ENCODE peak calls at places on chromosomes 12 and 14, in eight cellular contexts. Y is GM12865, E is lung, Z is IMR-90, A is heart right ventricle, J is HepG2, H is GM12864, F is astrocyte of the spinal cord. G is an unnamed sample.

GRCh38 chr14:36660736-36661505 is 739 bp upstream of the PAX9 start:
- DNase-seq in Y (no peak), E (no peak), Z (no peak), A (no peak), J (no peak), H (no peak), F (no peak), G (no peak)

GRCh38 chr12:91332305-91332704 is 149.7 kb upstream of the DCN start:
- DNase-seq in Y (no peak), E (no peak), Z (peak), A (no peak), J (no peak), H (no peak), F (peak), G (no peak)

GRCh38 chr12:54217774-54218221 is 29.0 kb upstream of the SMUG1 start:
- DNase-seq in Y (peak), E (no peak), Z (no peak), A (peak), J (no peak), H (no peak), F (no peak), G (no peak)

GRCh38 chr12:130195776-130196175 is 33.5 kb downstream of the FZD10 start:
- DNase-seq in Y (no peak), E (no peak), Z (no peak), A (no peak), J (no peak), H (no peak), F (no peak), G (no peak)

GRCh38 chr14:56341766-56342418 is 223.7 kb downstream of the PELI2 start:
- DNase-seq in Y (no peak), E (no peak), Z (peak), A (no peak), J (no peak), H (no peak), F (peak), G (no peak)

GRCh38 chr12:117036547-117036946 is 62.7 kb downstream of the TESC start:
- DNase-seq in Y (no peak), E (no peak), Z (no peak), A (no peak), J (no peak), H (no peak), F (no peak), G (no peak)

GRCh38 chr12:82660541-82661325 is 26.0 kb upstream of the TMTC2 start:
- DNase-seq in Y (no peak), E (no peak), Z (no peak), A (no peak), J (no peak), H (no peak), F (peak), G (no peak)

GRCh38 chr12:6215932-6216494 is 15.8 kb downstream of the CD9 start:
- DNase-seq in Y (no peak), E (peak), Z (peak), A (no peak), J (no peak), H (no peak), F (peak), G (peak)

GRCh38 chr12:127773520-127773919 is 493.4 kb upstream of the TMEM132C start:
- DNase-seq in Y (no peak), E (no peak), Z (no peak), A (no peak), J (peak), H (no peak), F (no peak), G (no peak)

DNA sequence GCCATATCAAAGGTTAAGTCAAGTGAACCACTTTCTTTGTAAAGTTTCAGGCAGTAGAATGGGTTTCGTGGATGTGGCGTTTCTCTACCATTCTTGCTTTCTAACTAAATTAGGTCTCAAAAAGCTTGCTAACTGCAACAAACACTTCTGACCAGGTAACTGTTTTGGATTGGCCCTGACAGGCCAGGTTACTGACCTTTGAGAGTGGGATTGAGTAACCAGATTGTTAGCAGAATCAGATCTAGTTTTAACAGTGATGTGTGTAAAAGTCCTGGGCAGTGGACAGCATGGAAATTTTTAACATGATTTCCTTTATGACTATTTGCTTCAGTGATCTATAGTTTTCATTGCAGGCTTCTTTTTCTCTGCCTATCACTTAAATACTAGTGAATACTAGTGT is 57.9 kb downstream of the TMTC3 start:
- DNase-seq in Y (no peak), E (no peak), Z (no peak), A (no peak), J (no peak), H (no peak), F (no peak), G (no peak)
- H3K4me3 ChIP-seq in Y (no peak), E (no peak), Z (no peak), A (no peak), J (no peak), H (no peak), F (no peak), G (no peak)

GRCh38 chr12:62434504-62435336 is 31.9 kb upstream of the MON2 start:
- DNase-seq in Y (peak), E (no peak), Z (no peak), A (no peak), J (no peak), H (no peak), F (no peak), G (no peak)

GRCh38 chr12:62436164-62436503 is 30.5 kb upstream of the MON2 start:
- DNase-seq in Y (peak), E (no peak), Z (no peak), A (no peak), J (no peak), H (no peak), F (no peak), G (no peak)

GRCh38 chr12:62438098-62438692 is 28.4 kb upstream of the MON2 start:
- DNase-seq in Y (peak), E (peak), Z (peak), A (no peak), J (peak), H (no peak), F (peak), G (no peak)

DNA sequence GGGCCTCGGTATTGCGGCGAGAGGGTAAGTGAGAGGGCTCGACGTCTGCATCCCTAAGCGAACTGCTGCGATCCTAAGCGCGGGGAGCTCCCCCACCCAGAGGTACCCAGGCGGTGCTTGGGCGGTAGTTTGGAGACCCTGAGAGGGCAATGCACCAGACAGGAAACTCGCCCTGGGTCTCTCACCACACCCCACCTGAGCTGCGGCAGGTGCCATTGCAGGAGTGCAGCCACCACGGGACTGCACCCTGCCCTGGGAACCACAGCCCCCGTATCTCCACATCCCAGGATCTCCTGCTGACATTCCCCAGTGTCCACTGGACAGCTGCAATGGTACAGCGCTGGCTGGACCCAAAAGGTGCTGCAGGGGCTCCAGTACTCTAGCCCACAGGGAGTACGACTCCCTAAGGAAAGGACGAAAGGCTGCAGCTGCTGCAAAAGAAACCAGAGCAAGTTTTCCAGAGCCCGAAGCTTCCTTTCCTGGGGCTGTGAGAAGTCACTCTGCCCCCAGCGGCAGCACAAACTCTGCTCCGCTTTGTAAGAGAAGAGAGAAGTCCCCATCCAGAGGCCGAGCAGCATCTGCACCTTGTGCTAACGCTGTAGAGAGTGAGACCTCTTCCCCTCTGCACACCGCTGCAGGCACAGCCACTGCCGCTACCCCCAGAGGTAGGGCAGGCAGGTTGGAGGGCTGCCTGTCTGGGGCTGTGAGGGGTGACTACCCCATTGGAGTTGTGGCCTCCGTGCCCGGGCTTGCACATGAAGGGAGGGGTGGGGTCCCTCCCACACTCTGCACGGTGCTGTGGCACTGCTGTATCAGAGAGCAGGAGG is 31.1 kb upstream of the MON2 start:
- DNase-seq in Y (peak), E (peak), Z (peak), A (peak), J (peak), H (no peak), F (peak), G (no peak)
- TF ChIP-seq CTCF in Y (peak), E (peak), Z (peak), A (peak), J (peak), H (peak), F (peak), G (peak)

DNA sequence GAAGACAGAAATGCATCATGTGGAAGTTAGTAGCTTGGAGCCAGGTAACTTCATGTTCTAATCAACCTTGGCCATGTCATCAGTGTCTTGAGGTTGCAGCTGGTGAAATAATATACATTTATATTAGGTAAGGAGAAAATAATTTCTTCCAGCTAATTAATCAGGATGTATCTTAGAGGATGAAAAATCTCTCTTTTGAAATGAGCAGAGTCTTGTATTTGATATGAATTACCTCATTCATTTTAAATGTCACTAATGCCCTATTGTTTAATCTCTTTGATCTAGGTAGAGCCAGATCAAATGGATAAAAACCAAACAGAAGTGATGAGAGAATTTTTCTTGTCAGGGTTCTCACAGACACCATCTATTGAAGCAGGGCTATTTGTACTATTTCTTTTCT is at the start of gene OR4Q2:
- DNase-seq in Y (no peak), E (no peak), Z (no peak), A (no peak), J (no peak), H (no peak), F (no peak), G (no peak)
- H3K4me3 ChIP-seq in Y (no peak), E (no peak), Z (no peak), A (no peak), J (no peak), H (no peak), F (no peak), G (no peak)

GRCh38 chr14:94062344-94062904 is 18.6 kb downstream of the DDX24 start:
- DNase-seq in Y (no peak), E (no peak), Z (peak), A (no peak), J (no peak), H (no peak), F (peak), G (no peak)

DNA sequence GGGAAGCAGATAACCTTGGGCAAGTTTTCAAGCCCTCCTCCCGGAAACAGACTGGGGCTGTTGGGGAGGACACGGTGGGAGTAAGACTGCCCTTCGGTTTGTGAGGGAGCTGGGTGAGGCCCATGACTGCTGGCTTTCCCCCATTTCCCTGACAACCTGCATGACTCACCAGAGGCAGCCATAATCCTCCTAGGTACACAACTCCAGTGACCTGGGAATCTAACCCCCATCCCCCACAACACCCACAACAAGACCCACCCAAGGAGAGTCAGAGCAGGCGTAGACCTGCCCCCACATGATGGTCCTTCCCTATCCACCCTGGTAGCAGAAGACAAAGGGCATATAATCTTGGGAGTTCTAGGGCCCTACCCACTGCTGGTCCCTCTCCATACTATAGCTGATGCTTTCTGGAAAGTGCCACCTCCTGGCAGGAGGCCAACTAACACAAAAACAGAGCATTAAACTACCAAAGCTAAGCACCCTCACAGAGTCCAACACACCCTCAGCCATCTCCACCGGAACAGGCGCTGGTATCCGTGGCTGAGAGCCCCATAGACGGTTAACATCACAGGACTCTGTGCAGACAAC is 14.8 kb downstream of the DDX24 start:
- DNase-seq in Y (no peak), E (no peak), Z (no peak), A (no peak), J (peak), H (no peak), F (no peak), G (no peak)
- TF ChIP-seq CTCF in Y (no peak), E (no peak), Z (no peak), A (no peak), J (peak), H (no peak), F (no peak), G (no peak)